ENCODE peak calls at places on chromosome 10, in four cellular contexts. Z, K, Y and M are unnamed samples.

GRCh38 chr10:34188221-34188620 is 626.9 kb downstream of the PARD3 start:
- DNase-seq in Z (no peak), K (no peak), Y (no peak), M (no peak)

GRCh38 chr10:85604884-85605283 is 761.7 kb downstream of the GRID1 start:
- DNase-seq in Z (no peak), K (no peak), Y (no peak), M (no peak)

GRCh38 chr10:8633909-8634308 is 579.4 kb downstream of the GATA3 start:
- DNase-seq in Z (no peak), K (no peak), Y (no peak), M (no peak)

GRCh38 chr10:4131407-4132215 is 346.6 kb upstream of the KLF6 start:
- DNase-seq in Z (no peak), K (no peak), Y (no peak), M (no peak)

GRCh38 chr10:83764681-83765080 is 374.6 kb upstream of the GHITM start:
- DNase-seq in Z (no peak), K (no peak), Y (no peak), M (peak)

GRCh38 chr10:106576534-106576933 is 588.0 kb downstream of the SORCS1 start:
- DNase-seq in Z (no peak), K (no peak), Y (no peak), M (no peak)

GRCh38 chr10:47291682-47292081 is 8.3 kb upstream of the GDF10 start:
- DNase-seq in Z (no peak), K (no peak), Y (no peak), M (no peak)

GRCh38 chr10:13346280-13346819 is 1.7 kb downstream of the SEPHS1 start:
- DNase-seq in Z (no peak), K (no peak), Y (peak), M (no peak)

GRCh38 chr10:59762505-59762904 is 9.2 kb upstream of the MRLN start:
- DNase-seq in Z (no peak), K (no peak), Y (no peak), M (no peak)

GRCh38 chr10:3139135-3139910 is 33.3 kb downstream of the PITRM1 start:
- DNase-seq in Z (no peak), K (no peak), Y (peak), M (peak)

GRCh38 chr10:65518379-65518778 is 1407.5 kb upstream of the LRRTM3 start:
- DNase-seq in Z (no peak), K (no peak), Y (no peak), M (no peak)

GRCh38 chr10:113454341-113455061 is 98.4 kb upstream of the HABP2 start:
- DNase-seq in Z (peak), K (peak), Y (peak), M (peak)

GRCh38 chr10:15370212-15370740 is 813 bp downstream of the FAM171A1 start:
- DNase-seq in Z (no peak), K (no peak), Y (peak), M (peak)

GRCh38 chr10:64142395-64142794 is 621.2 kb downstream of the REEP3 start:
- DNase-seq in Z (no peak), K (no peak), Y (no peak), M (no peak)

GRCh38 chr10:13956826-13957225 is 370.1 kb downstream of the PRPF18 start:
- DNase-seq in Z (no peak), K (peak), Y (no peak), M (no peak)

GRCh38 chr10:78910021-78910420 is 158.7 kb upstream of the ZMIZ1 start:
- DNase-seq in Z (no peak), K (no peak), Y (no peak), M (no peak)

GRCh38 chr10:132363921-132364593 is 32.1 kb downstream of the LRRC27 start:
- DNase-seq in Z (no peak), K (peak), Y (no peak), M (no peak)

GRCh38 chr10:28769147-28769604 is 91.9 kb downstream of the BAMBI start:
- DNase-seq in Z (no peak), K (no peak), Y (no peak), M (no peak)